ENCODE peak calls at places on chromosome 15, in five cellular contexts. Q is aorta, Z is GM20000, M is GM12865, H is C1 segment of cervical spinal cord. G is an unnamed sample.

GRCh38 chr15:98723195-98723594 is 74.9 kb downstream of the IGF1R start:
- DNase-seq in Q (no peak), Z (no peak), M (no peak), H (no peak), G (no peak)

GRCh38 chr15:59020321-59020720 is 32.9 kb downstream of the RNF111 start:
- DNase-seq in Q (no peak), Z (no peak), M (no peak), H (no peak), G (no peak)

GRCh38 chr15:78663703-78664102 is 22.7 kb upstream of the CHRNB4 start:
- DNase-seq in Q (no peak), Z (no peak), M (no peak), H (no peak), G (no peak)

GRCh38 chr15:64702816-64703631 is 72.4 kb downstream of the RBPMS2 start:
- DNase-seq in Q (peak; percentile 98), Z (peak; percentile 99), M (peak; percentile 95), H (peak; percentile 99), G (peak; percentile 75)

GRCh38 chr15:74231475-74231874 is 4.7 kb upstream of the CCDC33 start:
- DNase-seq in Q (no peak), Z (no peak), M (no peak), H (no peak), G (no peak)

GRCh38 chr15:57777034-57777433 is 70.5 kb downstream of the POLR2M start:
- DNase-seq in Q (no peak), Z (no peak), M (peak; percentile 16), H (no peak), G (no peak)

GRCh38 chr15:58078591-58078990 is 13.1 kb upstream of the ALDH1A2 start:
- DNase-seq in Q (no peak), Z (no peak), M (no peak), H (no peak), G (no peak)

GRCh38 chr15:31131853-31132375 is 30.4 kb upstream of the TRPM1 start:
- DNase-seq in Q (no peak), Z (no peak), M (no peak), H (no peak), G (no peak)

GRCh38 chr15:38631126-38632075 is 66.8 kb upstream of the RASGRP1 start:
- DNase-seq in Q (no peak), Z (no peak), M (no peak), H (no peak), G (no peak)

GRCh38 chr15:83299462-83299861 is 15.0 kb upstream of the BNC1 start:
- DNase-seq in Q (no peak), Z (no peak), M (no peak), H (no peak), G (no peak)

GRCh38 chr15:76377751-76378150 is 41.2 kb downstream of the ISL2 start:
- DNase-seq in Q (no peak), Z (no peak), M (no peak), H (no peak), G (no peak)

GRCh38 chr15:86193716-86194408 is 114.2 kb downstream of the AGBL1 start:
- DNase-seq in Q (no peak), Z (no peak), M (no peak), H (no peak), G (no peak)

GRCh38 chr15:34847598-34847997 is 52.2 kb upstream of the ACTC1 start:
- DNase-seq in Q (no peak), Z (no peak), M (no peak), H (no peak), G (no peak)